ENCODE peak calls at places on chromosomes 13 and 19, in nine cellular contexts. One of them, this sample, is unnamed.

GRCh38 chr13:34321986-34322385 is 504.0 kb downstream of the RFC3 start:
- DNase-seq in activated T-helper 1 cell treated with Interleukin-2 at 50 U/mL for 16 hours: no peak
- DNase-seq in NCI-H1694 treated with DMSO at 0.1 percent for 48 hours: no peak
- DNase-seq in T follicular helper cell: no peak
- DNase-seq in esophagus squamous epithelium: no peak
- DNase-seq in endodermal cell: no peak
- DNase-seq in amygdala: no peak
- DNase-seq in thyroid gland: no peak
- DNase-seq in astrocyte of the spinal cord: no peak
- DNase-seq in this sample: peak; percentile 4

GRCh38 chr13:60135344-60135743 is 28.4 kb downstream of the DIAPH3 start:
- DNase-seq in activated T-helper 1 cell treated with Interleukin-2 at 50 U/mL for 16 hours: no peak
- DNase-seq in NCI-H1694 treated with DMSO at 0.1 percent for 48 hours: no peak
- DNase-seq in T follicular helper cell: no peak
- DNase-seq in esophagus squamous epithelium: no peak
- DNase-seq in endodermal cell: no peak
- DNase-seq in amygdala: no peak
- DNase-seq in thyroid gland: no peak
- DNase-seq in astrocyte of the spinal cord: no peak
- DNase-seq in this sample: no peak

GRCh38 chr13:59746291-59746962 is 417.3 kb downstream of the DIAPH3 start:
- DNase-seq in activated T-helper 1 cell treated with Interleukin-2 at 50 U/mL for 16 hours: no peak
- DNase-seq in NCI-H1694 treated with DMSO at 0.1 percent for 48 hours: no peak
- DNase-seq in T follicular helper cell: no peak
- DNase-seq in esophagus squamous epithelium: no peak
- DNase-seq in endodermal cell: no peak
- DNase-seq in amygdala: no peak
- DNase-seq in thyroid gland: no peak
- DNase-seq in astrocyte of the spinal cord: peak; percentile 47
- DNase-seq in this sample: no peak

GRCh38 chr13:35744566-35745203 is 268.2 kb upstream of the MAB21L1 start:
- DNase-seq in activated T-helper 1 cell treated with Interleukin-2 at 50 U/mL for 16 hours: no peak
- DNase-seq in NCI-H1694 treated with DMSO at 0.1 percent for 48 hours: peak; percentile 62
- DNase-seq in T follicular helper cell: no peak
- DNase-seq in esophagus squamous epithelium: no peak
- DNase-seq in endodermal cell: no peak
- DNase-seq in amygdala: no peak
- DNase-seq in thyroid gland: no peak
- DNase-seq in astrocyte of the spinal cord: no peak
- DNase-seq in this sample: no peak

GRCh38 chr19:35216026-35216832 is 12.3 kb downstream of the FAM187B start:
- DNase-seq in activated T-helper 1 cell treated with Interleukin-2 at 50 U/mL for 16 hours: no peak
- DNase-seq in NCI-H1694 treated with DMSO at 0.1 percent for 48 hours: no peak
- DNase-seq in T follicular helper cell: no peak
- DNase-seq in esophagus squamous epithelium: no peak
- DNase-seq in endodermal cell: no peak
- DNase-seq in amygdala: no peak
- DNase-seq in thyroid gland: no peak
- DNase-seq in astrocyte of the spinal cord: no peak
- DNase-seq in this sample: no peak

GRCh38 chr19:7663711-7664110 is 5.1 kb upstream of the RETN start:
- DNase-seq in activated T-helper 1 cell treated with Interleukin-2 at 50 U/mL for 16 hours: no peak
- DNase-seq in NCI-H1694 treated with DMSO at 0.1 percent for 48 hours: no peak
- DNase-seq in T follicular helper cell: no peak
- DNase-seq in esophagus squamous epithelium: no peak
- DNase-seq in endodermal cell: no peak
- DNase-seq in amygdala: no peak
- DNase-seq in thyroid gland: no peak
- DNase-seq in astrocyte of the spinal cord: no peak
- DNase-seq in this sample: no peak

GRCh38 chr13:48121733-48122132 is 26.8 kb upstream of the MED4 start:
- DNase-seq in activated T-helper 1 cell treated with Interleukin-2 at 50 U/mL for 16 hours: no peak
- DNase-seq in NCI-H1694 treated with DMSO at 0.1 percent for 48 hours: no peak
- DNase-seq in T follicular helper cell: no peak
- DNase-seq in esophagus squamous epithelium: no peak
- DNase-seq in endodermal cell: no peak
- DNase-seq in amygdala: no peak
- DNase-seq in thyroid gland: peak; percentile 49
- DNase-seq in astrocyte of the spinal cord: no peak
- DNase-seq in this sample: no peak

GRCh38 chr19:13025819-13026477 is 30.7 kb downstream of the NFIX start:
- DNase-seq in activated T-helper 1 cell treated with Interleukin-2 at 50 U/mL for 16 hours: no peak
- DNase-seq in NCI-H1694 treated with DMSO at 0.1 percent for 48 hours: no peak
- DNase-seq in T follicular helper cell: no peak
- DNase-seq in esophagus squamous epithelium: no peak
- DNase-seq in endodermal cell: no peak
- DNase-seq in amygdala: no peak
- DNase-seq in thyroid gland: no peak
- DNase-seq in astrocyte of the spinal cord: no peak
- DNase-seq in this sample: no peak

GRCh38 chr19:5889288-5889971 is 14.2 kb downstream of the NDUFA11 start:
- DNase-seq in activated T-helper 1 cell treated with Interleukin-2 at 50 U/mL for 16 hours: no peak
- DNase-seq in NCI-H1694 treated with DMSO at 0.1 percent for 48 hours: no peak
- DNase-seq in T follicular helper cell: no peak
- DNase-seq in esophagus squamous epithelium: no peak
- DNase-seq in endodermal cell: no peak
- DNase-seq in amygdala: no peak
- DNase-seq in thyroid gland: no peak
- DNase-seq in astrocyte of the spinal cord: no peak
- DNase-seq in this sample: no peak

GRCh38 chr13:25171517-25172302 is at the start of gene AMER2:
- DNase-seq in activated T-helper 1 cell treated with Interleukin-2 at 50 U/mL for 16 hours: no peak
- DNase-seq in NCI-H1694 treated with DMSO at 0.1 percent for 48 hours: peak; percentile 6
- DNase-seq in T follicular helper cell: no peak
- DNase-seq in esophagus squamous epithelium: no peak
- DNase-seq in endodermal cell: peak; percentile 68
- DNase-seq in amygdala: peak; percentile 76
- DNase-seq in thyroid gland: peak; percentile 20
- DNase-seq in astrocyte of the spinal cord: peak; percentile 30
- DNase-seq in this sample: peak; percentile 54

GRCh38 chr19:6078068-6078467 is 32.2 kb downstream of the RFX2 start:
- DNase-seq in activated T-helper 1 cell treated with Interleukin-2 at 50 U/mL for 16 hours: no peak
- DNase-seq in NCI-H1694 treated with DMSO at 0.1 percent for 48 hours: no peak
- DNase-seq in T follicular helper cell: no peak
- DNase-seq in esophagus squamous epithelium: no peak
- DNase-seq in endodermal cell: no peak
- DNase-seq in amygdala: no peak
- DNase-seq in thyroid gland: no peak
- DNase-seq in astrocyte of the spinal cord: no peak
- DNase-seq in this sample: no peak

GRCh38 chr13:39302855-39303254 is 264.6 kb downstream of the NHLRC3 start:
- DNase-seq in activated T-helper 1 cell treated with Interleukin-2 at 50 U/mL for 16 hours: no peak
- DNase-seq in NCI-H1694 treated with DMSO at 0.1 percent for 48 hours: no peak
- DNase-seq in T follicular helper cell: no peak
- DNase-seq in esophagus squamous epithelium: no peak
- DNase-seq in endodermal cell: no peak
- DNase-seq in amygdala: no peak
- DNase-seq in thyroid gland: no peak
- DNase-seq in astrocyte of the spinal cord: no peak
- DNase-seq in this sample: no peak

GRCh38 chr13:22175815-22176214 is 504.9 kb downstream of the FGF9 start:
- DNase-seq in activated T-helper 1 cell treated with Interleukin-2 at 50 U/mL for 16 hours: no peak
- DNase-seq in NCI-H1694 treated with DMSO at 0.1 percent for 48 hours: no peak
- DNase-seq in T follicular helper cell: no peak
- DNase-seq in esophagus squamous epithelium: no peak
- DNase-seq in endodermal cell: no peak
- DNase-seq in amygdala: no peak
- DNase-seq in thyroid gland: no peak
- DNase-seq in astrocyte of the spinal cord: no peak
- DNase-seq in this sample: no peak

GRCh38 chr19:6020972-6021805 is 43.2 kb upstream of the RANBP3 start:
- DNase-seq in activated T-helper 1 cell treated with Interleukin-2 at 50 U/mL for 16 hours: no peak
- DNase-seq in NCI-H1694 treated with DMSO at 0.1 percent for 48 hours: no peak
- DNase-seq in T follicular helper cell: no peak
- DNase-seq in esophagus squamous epithelium: no peak
- DNase-seq in endodermal cell: no peak
- DNase-seq in amygdala: no peak
- DNase-seq in thyroid gland: no peak
- DNase-seq in astrocyte of the spinal cord: no peak
- DNase-seq in this sample: no peak

GRCh38 chr13:94416454-94417080 is 62.9 kb downstream of the DCT start:
- DNase-seq in activated T-helper 1 cell treated with Interleukin-2 at 50 U/mL for 16 hours: no peak
- DNase-seq in NCI-H1694 treated with DMSO at 0.1 percent for 48 hours: peak; percentile 12
- DNase-seq in T follicular helper cell: no peak
- DNase-seq in esophagus squamous epithelium: no peak
- DNase-seq in endodermal cell: peak; percentile 87
- DNase-seq in amygdala: no peak
- DNase-seq in thyroid gland: no peak
- DNase-seq in astrocyte of the spinal cord: no peak
- DNase-seq in this sample: no peak

GRCh38 chr13:53217221-53217620 is 188.6 kb downstream of the OLFM4 start:
- DNase-seq in activated T-helper 1 cell treated with Interleukin-2 at 50 U/mL for 16 hours: no peak
- DNase-seq in NCI-H1694 treated with DMSO at 0.1 percent for 48 hours: no peak
- DNase-seq in T follicular helper cell: no peak
- DNase-seq in esophagus squamous epithelium: no peak
- DNase-seq in endodermal cell: no peak
- DNase-seq in amygdala: no peak
- DNase-seq in thyroid gland: no peak
- DNase-seq in astrocyte of the spinal cord: no peak
- DNase-seq in this sample: no peak

GRCh38 chr19:32652893-32653625 is 21.9 kb downstream of the ANKRD27 start:
- DNase-seq in activated T-helper 1 cell treated with Interleukin-2 at 50 U/mL for 16 hours: no peak
- DNase-seq in NCI-H1694 treated with DMSO at 0.1 percent for 48 hours: no peak
- DNase-seq in T follicular helper cell: no peak
- DNase-seq in esophagus squamous epithelium: no peak
- DNase-seq in endodermal cell: no peak
- DNase-seq in amygdala: no peak
- DNase-seq in thyroid gland: peak; percentile 99
- DNase-seq in astrocyte of the spinal cord: peak; percentile 57
- DNase-seq in this sample: no peak

GRCh38 chr19:27851543-27852060 is 1361.3 kb downstream of the UQCRFS1 start:
- DNase-seq in activated T-helper 1 cell treated with Interleukin-2 at 50 U/mL for 16 hours: no peak
- DNase-seq in NCI-H1694 treated with DMSO at 0.1 percent for 48 hours: no peak
- DNase-seq in T follicular helper cell: no peak
- DNase-seq in esophagus squamous epithelium: no peak
- DNase-seq in endodermal cell: no peak
- DNase-seq in amygdala: no peak
- DNase-seq in thyroid gland: no peak
- DNase-seq in astrocyte of the spinal cord: no peak
- DNase-seq in this sample: no peak

GRCh38 chr13:34416833-34417425 is 525.1 kb upstream of the NBEA start:
- DNase-seq in activated T-helper 1 cell treated with Interleukin-2 at 50 U/mL for 16 hours: no peak
- DNase-seq in NCI-H1694 treated with DMSO at 0.1 percent for 48 hours: no peak
- DNase-seq in T follicular helper cell: no peak
- DNase-seq in esophagus squamous epithelium: no peak
- DNase-seq in endodermal cell: no peak
- DNase-seq in amygdala: no peak
- DNase-seq in thyroid gland: peak; percentile 42
- DNase-seq in astrocyte of the spinal cord: peak; percentile 31
- DNase-seq in this sample: no peak

GRCh38 chr19:41415154-41415571 is 12.0 kb downstream of the B3GNT8 start:
- DNase-seq in activated T-helper 1 cell treated with Interleukin-2 at 50 U/mL for 16 hours: no peak
- DNase-seq in NCI-H1694 treated with DMSO at 0.1 percent for 48 hours: peak; percentile 13
- DNase-seq in T follicular helper cell: no peak
- DNase-seq in esophagus squamous epithelium: no peak
- DNase-seq in endodermal cell: no peak
- DNase-seq in amygdala: no peak
- DNase-seq in thyroid gland: peak; percentile 93
- DNase-seq in astrocyte of the spinal cord: no peak
- DNase-seq in this sample: no peak

GRCh38 chr13:113209880-113210421 is 538 bp downstream of the CUL4A start:
- DNase-seq in activated T-helper 1 cell treated with Interleukin-2 at 50 U/mL for 16 hours: peak; percentile 67
- DNase-seq in NCI-H1694 treated with DMSO at 0.1 percent for 48 hours: no peak
- DNase-seq in T follicular helper cell: peak; percentile 76
- DNase-seq in esophagus squamous epithelium: no peak
- DNase-seq in endodermal cell: peak; percentile 88
- DNase-seq in amygdala: no peak
- DNase-seq in thyroid gland: peak; percentile 69
- DNase-seq in astrocyte of the spinal cord: peak; percentile 45
- DNase-seq in this sample: no peak

GRCh38 chr19:18304194-18304495 is 18.7 kb downstream of the LSM4 start:
- DNase-seq in activated T-helper 1 cell treated with Interleukin-2 at 50 U/mL for 16 hours: no peak
- DNase-seq in NCI-H1694 treated with DMSO at 0.1 percent for 48 hours: no peak
- DNase-seq in T follicular helper cell: no peak
- DNase-seq in esophagus squamous epithelium: no peak
- DNase-seq in endodermal cell: no peak
- DNase-seq in amygdala: no peak
- DNase-seq in thyroid gland: peak; percentile 51
- DNase-seq in astrocyte of the spinal cord: no peak
- DNase-seq in this sample: no peak

GRCh38 chr13:100275746-100276145 is 186.9 kb downstream of the PCCA start:
- DNase-seq in activated T-helper 1 cell treated with Interleukin-2 at 50 U/mL for 16 hours: no peak
- DNase-seq in NCI-H1694 treated with DMSO at 0.1 percent for 48 hours: no peak
- DNase-seq in T follicular helper cell: no peak
- DNase-seq in esophagus squamous epithelium: no peak
- DNase-seq in endodermal cell: no peak
- DNase-seq in amygdala: no peak
- DNase-seq in thyroid gland: no peak
- DNase-seq in astrocyte of the spinal cord: no peak
- DNase-seq in this sample: no peak

This sample was measured in cerebellar nuclear complex.